ENCODE peak calls at places on chromosomes 4 and X, in four cellular contexts. P is HL-60; Z is GM04504; H is activated CD4-positive, alpha-beta T cell treated with anti-CD3 and anti-CD28 coated beads, Interleukin-2, amount 50 U/mL, for 1 hour. K is an unnamed sample.
A peak's percentile ranks its signal among the peaks of the same experiment; 100 is the strongest.

GRCh38 chr4:114057746-114058145 is 78.3 kb upstream of the ARSJ start:
- DNase-seq in Z (no peak), H (no peak), P (no peak), K (no peak)

GRCh38 chr4:92184566-92184965 is 119.2 kb upstream of the GRID2 start:
- DNase-seq in H (no peak), Z (no peak), P (no peak), K (no peak)

GRCh38 chr4:47907247-47907646 is 7.1 kb downstream of the NFXL1 start:
- DNase-seq in Z (no peak), H (no peak), P (no peak), K (no peak)

GRCh38 chr4:55318135-55318534 is 27.9 kb upstream of the SRD5A3 start:
- DNase-seq in H (no peak), P (no peak), Z (no peak), K (peak; percentile 19)

GRCh38 chr4:140037353-140038030 is 116.5 kb downstream of the MAML3 start:
- DNase-seq in P (no peak), H (no peak), Z (no peak), K (no peak)

GRCh38 chr4:142379277-142380051 is 466.6 kb downstream of the INPP4B start:
- DNase-seq in H (no peak), P (no peak), Z (peak; percentile 88), K (no peak)

GRCh38 chrX:37472836-37473235 is 98.6 kb upstream of the LANCL3 start:
- DNase-seq in Z (no peak), H (no peak), P (no peak), K (no peak)

GRCh38 chr4:77538574-77539157 is 67.0 kb upstream of the CXCL13 start:
- DNase-seq in Z (no peak), P (no peak), H (no peak), K (no peak)

GRCh38 chr4:25792200-25792791 is 70.5 kb downstream of the SEL1L3 start:
- DNase-seq in Z (no peak), H (no peak), P (peak; percentile 26), K (peak; percentile 7)

GRCh38 chr4:787561-787981 is 38.4 kb downstream of the CPLX1 start:
- DNase-seq in Z (no peak), H (no peak), P (no peak), K (no peak)

GRCh38 chr4:25551608-25552007 is 104.0 kb upstream of the SLC34A2 start:
- DNase-seq in Z (no peak), H (no peak), P (no peak), K (no peak)

GRCh38 chrX:33969105-33969504 is 163.0 kb downstream of the FAM47A start:
- DNase-seq in H (no peak), P (no peak), Z (no peak), K (no peak)

GRCh38 chrX:14902536-14902935 is 29.3 kb downstream of the MOSPD2 start:
- DNase-seq in P (no peak), H (no peak), Z (no peak), K (no peak)

GRCh38 chr4:187227907-187228699 is 504.4 kb upstream of the FAT1 start:
- DNase-seq in P (no peak), Z (no peak), H (no peak), K (no peak)

GRCh38 chr4:55348436-55348835 is 2.4 kb downstream of the SRD5A3 start:
- DNase-seq in Z (no peak), H (no peak), P (no peak), K (no peak)

GRCh38 chrX:69238153-69238959 is 73.1 kb upstream of the PJA1 start:
- DNase-seq in P (no peak), Z (peak; percentile 12), H (no peak), K (no peak)

GRCh38 chr4:5027366-5027765 is 8.1 kb upstream of the CYTL1 start:
- DNase-seq in Z (no peak), P (no peak), H (no peak), K (no peak)

GRCh38 chr4:25509656-25510055 is 132.6 kb downstream of the ANAPC4 start:
- DNase-seq in Z (peak; percentile 16), H (no peak), P (no peak), K (no peak)